ENCODE peak calls at places on chromosomes 6 and 20, in ten cellular contexts. L is transverse colon, B is ovary, Z is GM13977, Y is progenitor cell of endocrine pancreas, J is heart left ventricle, Q is AG09309, G is AG10803, U is WTC11, D is endothelial cell. I is an unnamed sample.

GRCh38 chr6:130288065-130288464 is 65.3 kb upstream of the SAMD3 start:
- DNase-seq in L (no peak), Q (no peak), U (no peak), J (no peak), D (no peak), Z (no peak), G (no peak), Y (no peak), B (no peak), I (no peak)

GRCh38 chr20:17835240-17835940 is 133.2 kb downstream of the SNX5 start:
- DNase-seq in G (peak), Q (peak), L (peak), Y (no peak), D (no peak), B (peak), U (no peak), Z (no peak), J (peak), I (no peak)

GRCh38 chr20:49508435-49509199 is 26.1 kb upstream of the KCNB1 start:
- DNase-seq in Z (peak), L (no peak), J (no peak), G (peak), D (no peak), U (no peak), B (no peak), Q (peak), Y (no peak), I (peak)

GRCh38 chr20:23050847-23051627 is 1.6 kb upstream of the THBD start:
- DNase-seq in D (peak), J (peak), Y (peak), G (peak), Z (peak), B (peak), U (peak), Q (no peak), L (peak), I (no peak)

GRCh38 chr20:33812673-33813462 is 1.7 kb downstream of the CHMP4B start:
- DNase-seq in B (no peak), G (no peak), Y (no peak), Q (no peak), U (no peak), L (no peak), J (no peak), D (no peak), Z (no peak), I (no peak)

GRCh38 chr6:166025149-166025898 is 142.3 kb downstream of the TBXT start:
- DNase-seq in J (no peak), Q (no peak), Z (no peak), Y (no peak), D (no peak), G (peak), L (no peak), B (no peak), U (no peak), I (no peak)

GRCh38 chr6:32982084-32982701 is 13.8 kb downstream of the BRD2 start:
- DNase-seq in Z (no peak), D (no peak), J (no peak), G (peak), Y (no peak), Q (no peak), B (no peak), L (no peak), U (no peak), I (no peak)

GRCh38 chr6:29909995-29910394 is 32.3 kb upstream of the HLA-A start:
- DNase-seq in U (no peak), J (no peak), D (no peak), G (no peak), Y (no peak), Z (no peak), L (no peak), B (no peak), Q (no peak), I (no peak)

GRCh38 chr6:138815797-138816528 is 20.1 kb downstream of the ECT2L start:
- DNase-seq in B (no peak), G (peak), Q (peak), D (no peak), L (no peak), J (no peak), U (no peak), Z (peak), Y (no peak), I (no peak)

GRCh38 chr20:56689852-56690485 is 60.9 kb downstream of the TFAP2C start:
- DNase-seq in U (no peak), B (no peak), Z (no peak), G (peak), D (no peak), L (no peak), Y (no peak), J (no peak), Q (peak), I (no peak)

GRCh38 chr6:169589293-169589692 is 112.5 kb downstream of the WDR27 start:
- DNase-seq in D (no peak), Q (no peak), L (peak), Z (no peak), J (no peak), G (peak), B (no peak), Y (no peak), U (no peak), I (no peak)

GRCh38 chr20:52200870-52201269 is 9.3 kb upstream of the ZFP64 start:
- DNase-seq in J (no peak), U (no peak), D (no peak), G (no peak), Y (no peak), Z (no peak), Q (no peak), B (no peak), L (no peak), I (no peak)

GRCh38 chr6:140183881-140184280 is 809.4 kb upstream of the CITED2 start:
- DNase-seq in D (no peak), L (no peak), U (no peak), B (no peak), G (peak), J (no peak), Z (no peak), Q (peak), Y (no peak), I (no peak)

GRCh38 chr20:59004493-59004762 is 2.6 kb downstream of the CTSZ start:
- DNase-seq in B (no peak), J (peak), Q (no peak), U (no peak), G (no peak), D (no peak), Y (no peak), Z (no peak), L (peak), I (no peak)

GRCh38 chr6:32086661-32087573 is 22.2 kb downstream of the TNXB start:
- DNase-seq in D (no peak), J (no peak), L (no peak), B (peak), G (peak), Z (peak), Q (peak), U (no peak), Y (no peak), I (no peak)

GRCh38 chr6:99334526-99335127 is 14.8 kb downstream of the FAXC start:
- DNase-seq in G (peak), L (no peak), B (no peak), Z (peak), Y (no peak), Q (peak), D (peak), J (no peak), U (no peak), I (no peak)

GRCh38 chr6:99331531-99331930 is 17.9 kb downstream of the FAXC start:
- DNase-seq in D (no peak), B (no peak), Z (no peak), J (no peak), G (no peak), Q (no peak), U (no peak), L (no peak), Y (no peak), I (no peak)

GRCh38 chr6:99333068-99333467 is 16.4 kb downstream of the FAXC start:
- DNase-seq in U (no peak), Y (no peak), L (no peak), Z (peak), J (no peak), B (no peak), D (no peak), G (no peak), Q (no peak), I (no peak)

GRCh38 chr6:99324996-99325395 is 24.5 kb downstream of the FAXC start:
- DNase-seq in L (no peak), Z (no peak), G (no peak), B (no peak), Y (no peak), U (no peak), Q (no peak), J (no peak), D (no peak), I (no peak)

DNA sequence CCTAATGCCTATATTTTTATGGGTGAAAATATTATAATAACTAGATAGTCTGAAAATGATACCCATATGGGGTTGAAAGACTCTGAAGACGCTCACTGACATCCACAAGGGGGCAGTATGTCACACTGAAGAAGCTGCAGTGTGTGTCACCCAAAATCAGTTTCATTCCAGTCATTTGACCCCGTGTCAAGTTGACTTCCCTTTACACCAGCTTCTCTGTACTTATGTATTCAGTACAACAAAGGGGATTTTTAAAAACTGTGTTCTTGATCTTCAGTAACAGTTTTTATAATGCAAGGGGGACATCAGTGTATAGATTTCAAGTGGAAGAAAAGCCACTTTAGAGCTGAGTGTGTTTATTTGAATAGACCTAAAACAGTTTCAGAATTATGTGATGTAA is 19.3 kb downstream of the FAXC start:
- DNase-seq in Q (peak), G (peak), B (peak), U (peak), Z (peak), L (peak), D (peak), Y (no peak), J (no peak), I (peak)
- TF ChIP-seq CTCF in Q (peak), G (peak), B (no peak), U (peak), Z (peak), L (peak), D (peak), Y (peak), J (peak), I (peak)

GRCh38 chr6:6701864-6702263 is 113.3 kb downstream of the LY86 start:
- DNase-seq in Y (no peak), J (no peak), Z (no peak), B (no peak), U (no peak), D (no peak), G (peak), Q (no peak), L (peak), I (no peak)
- TF ChIP-seq CTCF in Y (no peak), J (no peak), Z (no peak), B (no peak), U (no peak), D (no peak), G (peak), Q (no peak), L (no peak), I (no peak)

GRCh38 chr20:9072741-9073310 is 3.9 kb downstream of the PLCB4 start:
- DNase-seq in G (no peak), U (no peak), Z (no peak), J (no peak), B (no peak), Y (no peak), L (no peak), D (no peak), Q (no peak), I (no peak)

GRCh38 chr20:9068896-9069663 is at the start of gene PLCB4:
- DNase-seq in L (peak), G (peak), U (peak), J (peak), B (no peak), D (peak), Z (no peak), Y (peak), Q (no peak), I (peak)

GRCh38 chr20:9075264-9076095 is 6.6 kb downstream of the PLCB4 start:
- DNase-seq in Z (no peak), G (peak), Y (no peak), B (no peak), L (no peak), U (no peak), J (no peak), D (no peak), Q (no peak), I (no peak)

GRCh38 chr20:9070304-9070703 is 1.4 kb downstream of the PLCB4 start:
- DNase-seq in Q (no peak), U (no peak), J (no peak), Y (no peak), Z (no peak), G (no peak), L (no peak), B (no peak), D (no peak), I (no peak)

GRCh38 chr20:9071976-9072726 is 3.3 kb downstream of the PLCB4 start:
- DNase-seq in J (no peak), Z (no peak), U (no peak), L (no peak), Y (no peak), D (no peak), Q (no peak), B (no peak), G (no peak), I (no peak)
- TF ChIP-seq CTCF in J (no peak), Z (no peak), U (no peak), L (no peak), Y (no peak), D (no peak), Q (no peak), B (no peak), G (no peak), I (no peak)

DNA sequence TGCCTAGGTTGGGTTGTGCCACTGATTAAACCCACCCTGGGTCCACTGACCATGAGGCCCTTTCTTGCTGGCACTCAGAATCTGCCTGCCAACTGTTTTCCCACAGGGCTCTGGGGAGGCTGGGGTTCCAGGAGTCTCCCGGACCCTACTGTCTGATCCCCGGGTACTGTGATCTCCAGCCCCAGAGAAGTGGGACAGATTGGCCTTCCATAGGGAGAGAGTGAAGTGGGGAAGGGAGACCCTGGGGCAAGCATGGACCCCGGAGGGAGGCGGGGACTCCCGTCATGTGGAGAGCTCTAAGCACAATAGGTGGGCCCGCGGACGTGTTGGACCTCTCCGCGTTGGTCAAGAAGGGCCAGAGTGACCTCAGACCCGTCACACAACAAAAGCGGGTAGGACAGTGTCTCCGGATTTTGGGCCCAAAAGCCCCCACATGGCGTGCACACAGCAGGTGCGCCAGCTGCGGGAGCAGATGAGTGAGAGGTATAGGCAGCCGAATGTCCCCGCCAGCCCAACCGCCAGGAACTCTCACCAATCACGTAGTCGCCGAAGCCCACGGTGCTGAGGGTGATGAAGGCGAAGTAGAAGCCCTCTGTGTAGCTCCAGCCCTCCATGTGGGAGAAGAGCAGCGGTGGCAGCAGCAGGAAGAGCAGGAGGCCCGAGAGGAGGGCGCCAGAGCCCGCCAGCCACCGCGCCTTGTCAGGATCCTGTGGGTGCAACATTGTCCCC is 10.6 kb downstream of the KCNK17 start:
- DNase-seq in G (no peak), Q (no peak), Z (no peak), U (no peak), L (no peak), B (no peak), D (no peak), J (no peak), Y (no peak), I (no peak)
- TF ChIP-seq CTCF in G (no peak), Q (no peak), Z (no peak), U (no peak), L (no peak), B (no peak), D (no peak), J (no peak), Y (no peak), I (no peak)

DNA sequence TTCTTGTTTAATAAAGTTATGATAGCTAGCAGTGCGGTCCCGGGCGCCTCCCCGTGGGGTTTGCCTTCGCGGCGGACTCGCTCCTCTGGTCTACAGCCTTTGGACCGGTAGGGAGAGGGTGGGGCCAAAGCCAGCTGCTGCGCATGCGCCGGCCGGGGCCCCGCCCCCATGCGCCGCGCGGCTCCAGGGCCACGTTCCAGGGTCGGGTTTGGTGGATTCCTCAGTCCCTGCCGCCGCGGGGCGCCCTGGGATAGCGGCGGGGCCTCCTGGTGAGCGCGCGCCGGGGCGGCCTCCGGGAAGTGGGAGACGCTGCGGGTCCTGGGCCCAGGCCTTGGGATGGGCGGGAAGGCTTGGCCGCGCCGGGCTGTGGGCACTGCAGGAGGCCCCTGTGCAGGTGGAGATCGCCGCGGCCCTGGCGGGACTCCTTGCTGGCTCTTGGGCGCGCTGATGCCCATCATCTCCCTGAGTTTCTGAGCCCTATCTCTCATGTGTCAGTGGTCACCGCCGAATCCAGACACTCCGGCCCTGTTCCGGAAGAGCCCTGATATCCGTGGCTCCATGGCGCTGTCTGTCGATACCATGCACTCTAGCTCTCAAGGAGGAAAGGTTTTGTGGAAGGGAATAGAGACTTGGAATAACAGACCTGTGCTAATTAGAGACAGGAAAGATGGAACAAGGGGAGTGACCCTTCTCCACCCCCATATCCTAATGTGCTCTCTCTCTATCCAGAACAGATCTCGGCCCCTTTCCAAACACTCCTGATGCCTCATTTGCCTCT is at the start of gene VARS2:
- DNase-seq in Z (peak), U (peak), Q (peak), G (peak), B (peak), Y (peak), L (peak), D (peak), J (peak), I (peak)
- TF ChIP-seq CTCF in Z (peak), U (no peak), Q (peak), G (peak), B (no peak), Y (peak), L (peak), D (no peak), J (peak), I (peak)

DNA sequence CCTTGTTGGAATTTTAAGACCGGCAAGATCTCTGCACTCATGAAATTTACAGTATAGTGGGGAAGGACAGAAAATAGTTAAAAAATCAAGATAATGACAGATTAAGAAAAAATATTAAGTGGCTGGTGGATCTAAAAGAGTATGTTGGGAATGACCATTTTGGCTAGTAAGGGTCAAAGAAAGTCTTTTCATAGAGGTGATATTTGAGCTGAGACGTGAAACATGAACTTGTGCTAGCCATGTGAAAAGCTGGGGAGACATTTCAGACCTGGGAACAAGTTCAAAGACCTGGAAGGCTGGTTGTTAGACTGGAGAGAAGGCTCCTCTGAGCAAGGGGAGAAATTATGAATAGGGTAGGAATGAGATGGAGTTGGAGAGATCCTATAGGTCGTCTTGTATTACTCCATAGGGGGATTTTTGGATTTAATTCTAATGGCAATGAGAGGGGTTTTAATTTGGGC is 4.7 kb downstream of the BICRAL start:
- DNase-seq in Z (no peak), Y (no peak), B (no peak), J (no peak), D (no peak), G (no peak), U (no peak), L (no peak), Q (no peak), I (no peak)
- TF ChIP-seq CTCF in Z (no peak), Y (no peak), B (no peak), J (no peak), D (no peak), G (no peak), U (no peak), L (no peak), Q (no peak), I (no peak)

GRCh38 chr6:37019065-37019450 is 13.6 kb downstream of the FGD2 start:
- DNase-seq in Q (no peak), J (no peak), L (no peak), Y (no peak), U (no peak), D (no peak), Z (no peak), B (no peak), G (no peak), I (no peak)

GRCh38 chr6:37016995-37017394 is 11.5 kb downstream of the FGD2 start:
- DNase-seq in U (no peak), L (no peak), G (no peak), B (no peak), Z (no peak), Q (no peak), D (no peak), J (no peak), Y (no peak), I (no peak)

GRCh38 chr6:37018152-37019064 is 13.0 kb downstream of the FGD2 start:
- DNase-seq in L (peak), G (peak), Z (peak), D (peak), U (peak), J (peak), Y (peak), Q (peak), B (peak), I (peak)

GRCh38 chr6:37015532-37015931 is 10.1 kb downstream of the FGD2 start:
- DNase-seq in Y (no peak), B (no peak), J (no peak), L (no peak), U (no peak), G (no peak), D (no peak), Q (no peak), Z (no peak), I (no peak)

GRCh38 chr6:37017606-37018005 is 12.2 kb downstream of the FGD2 start:
- DNase-seq in G (no peak), Y (no peak), B (no peak), J (no peak), D (no peak), Z (no peak), U (no peak), L (no peak), Q (no peak), I (no peak)
- TF ChIP-seq CTCF in G (no peak), Y (no peak), B (no peak), J (no peak), D (no peak), Z (no peak), U (no peak), L (no peak), Q (no peak), I (no peak)

DNA sequence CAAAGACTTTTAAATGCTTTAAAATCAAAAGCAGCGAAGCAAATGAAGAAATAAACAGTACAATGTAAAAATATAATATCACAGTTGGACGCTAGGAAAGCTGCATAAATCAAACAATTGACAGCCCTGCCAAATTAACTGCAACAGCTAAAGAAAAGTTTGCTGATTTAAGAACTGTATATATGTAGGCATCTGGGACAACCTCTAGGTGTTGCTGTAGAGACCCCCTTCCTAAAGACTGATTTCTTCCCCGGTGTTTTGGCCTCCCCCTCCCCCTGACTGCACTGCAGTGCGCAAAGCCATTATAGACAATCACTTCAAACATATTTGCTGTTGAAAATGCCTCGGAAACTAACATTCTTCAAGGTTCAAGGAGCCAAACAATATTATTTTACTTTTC is 1.1 kb downstream of the ELOVL4 start:
- DNase-seq in U (peak), B (no peak), Q (no peak), Y (no peak), G (peak), L (no peak), J (no peak), D (peak), Z (peak), I (no peak)
- TF ChIP-seq CTCF in U (no peak), B (no peak), Q (peak), Y (peak), G (peak), L (peak), J (no peak), D (no peak), Z (peak), I (no peak)

I was measured in dorsolateral prefrontal cortex.